ENCODE peak calls at places on chromosome X, in six cellular contexts. I, D, C, L, W and T are unnamed samples.

GRCh38 chrX:24020280-24020876 is 6.6 kb downstream of the KLHL15 start:
- DNase-seq in D (no peak), W (no peak), C (no peak), I (no peak), L (no peak), T (peak)

GRCh38 chrX:130114141-130114561 is 3.9 kb upstream of the ELF4 start:
- DNase-seq in D (no peak), C (no peak), W (no peak), I (no peak), L (peak), T (no peak)

GRCh38 chrX:40096395-40097091 is 1.2 kb downstream of the BCOR start:
- DNase-seq in W (no peak), I (no peak), C (no peak), L (peak), D (peak), T (no peak)

GRCh38 chrX:41153453-41153852 is 68.2 kb downstream of the USP9X start:
- DNase-seq in D (no peak), L (peak), W (no peak), C (no peak), I (no peak), T (no peak)

GRCh38 chrX:47078129-47079043 is at the start of gene RGN:
- DNase-seq in L (no peak), W (no peak), I (no peak), D (no peak), C (no peak), T (no peak)

GRCh38 chrX:119692241-119693031 is 532 bp downstream of the SEPTIN6 start:
- DNase-seq in D (peak), L (peak), I (peak), W (no peak), C (peak), T (no peak)

GRCh38 chrX:142214081-142214480 is 9.0 kb upstream of the MAGEC2 start:
- DNase-seq in C (no peak), D (no peak), L (no peak), W (no peak), I (no peak), T (no peak)

GRCh38 chrX:105314468-105314867 is 94.0 kb upstream of the TEX13A start:
- DNase-seq in W (no peak), I (no peak), D (no peak), C (no peak), L (peak), T (peak)

GRCh38 chrX:24759786-24760185 is 66.1 kb downstream of the POLA1 start:
- DNase-seq in I (no peak), W (no peak), D (no peak), L (no peak), C (no peak), T (no peak)

GRCh38 chrX:118392726-118393125 is 46.8 kb downstream of the WDR44 start:
- DNase-seq in I (no peak), W (no peak), C (no peak), L (peak), D (no peak), T (peak)

GRCh38 chrX:6448003-6448402 is 86.9 kb downstream of the VCX3A start:
- DNase-seq in I (no peak), D (no peak), W (no peak), L (peak), C (no peak), T (no peak)

GRCh38 chrX:101390664-101391525 is at the start of gene RPL36A:
- DNase-seq in L (peak), C (peak), W (peak), I (peak), D (peak), T (peak)

GRCh38 chrX:66162331-66162822 is 1.7 kb upstream of the HEPH start:
- DNase-seq in L (no peak), W (no peak), I (peak), D (no peak), C (no peak), T (no peak)

GRCh38 chrX:7972586-7972985 is 45.4 kb upstream of the PNPLA4 start:
- DNase-seq in D (no peak), C (no peak), W (no peak), I (no peak), L (no peak), T (no peak)

GRCh38 chrX:94551831-94552230 is 877.8 kb downstream of the FAM133A start:
- DNase-seq in L (no peak), D (no peak), C (no peak), I (no peak), W (peak), T (no peak)